ENCODE peak calls at places on chromosome 5, in four cellular contexts. H is WERI-Rb-1, Z is endodermal cell, P is AG04450. B is an unnamed sample.

GRCh38 chr5:154242964-154243376 is 52.4 kb downstream of the GALNT10 start:
- DNase-seq in P (no peak), Z (no peak), H (no peak), B (no peak)

GRCh38 chr5:122919969-122920368 is 74.6 kb downstream of the SNX24 start:
- DNase-seq in P (no peak), Z (no peak), H (no peak), B (no peak)

GRCh38 chr5:166624573-166624972 is 1666.9 kb upstream of the WWC1 start:
- DNase-seq in H (no peak), P (no peak), Z (no peak), B (no peak)

GRCh38 chr5:123610665-123611406 is 98.9 kb downstream of the CSNK1G3 start:
- DNase-seq in P (peak), H (no peak), Z (no peak), B (peak)

GRCh38 chr5:134174841-134175839 is 1.6 kb downstream of the SKP1 start:
- DNase-seq in P (no peak), H (no peak), Z (no peak), B (no peak)

GRCh38 chr5:78953092-78953800 is 31.9 kb downstream of the ARSB start:
- DNase-seq in Z (no peak), P (no peak), H (no peak), B (no peak)

GRCh38 chr5:176784218-176785165 is 25.9 kb upstream of the UNC5A start:
- DNase-seq in Z (peak), P (peak), H (peak), B (no peak)

GRCh38 chr5:151095341-151096000 is 14.6 kb upstream of the TNIP1 start:
- DNase-seq in P (no peak), Z (peak), H (peak), B (no peak)

GRCh38 chr5:31027726-31028125 is 165.8 kb upstream of the CDH6 start:
- DNase-seq in H (no peak), Z (no peak), P (no peak), B (no peak)

GRCh38 chr5:72600401-72600981 is 93.3 kb upstream of the ZNF366 start:
- DNase-seq in Z (no peak), P (peak), H (no peak), B (no peak)

GRCh38 chr5:125476888-125477585 is 730.6 kb upstream of the ZNF608 start:
- DNase-seq in Z (no peak), H (no peak), P (no peak), B (no peak)

GRCh38 chr5:164336906-164337305 is 831.5 kb downstream of the MAT2B start:
- DNase-seq in P (no peak), H (no peak), Z (no peak), B (no peak)

GRCh38 chr5:74552101-74552500 is 88.4 kb downstream of the ENC1 start:
- DNase-seq in P (no peak), H (no peak), Z (no peak), B (no peak)

GRCh38 chr5:111079846-111080245 is 8.3 kb downstream of the TSLP start:
- DNase-seq in H (no peak), Z (no peak), P (no peak), B (no peak)

GRCh38 chr5:144202072-144202471 is 31.4 kb downstream of the KCTD16 start:
- DNase-seq in P (no peak), H (no peak), Z (no peak), B (no peak)

GRCh38 chr5:25160851-25161348 is 516.1 kb upstream of the CDH10 start:
- DNase-seq in H (no peak), Z (no peak), P (no peak), B (no peak)

GRCh38 chr5:78533356-78533755 is 115.2 kb downstream of the LHFPL2 start:
- DNase-seq in Z (no peak), H (no peak), P (no peak), B (no peak)

GRCh38 chr5:132655821-132656773 is 1.9 kb upstream of the IL13 start:
- DNase-seq in H (peak), Z (peak), P (no peak), B (peak)

GRCh38 chr5:173328896-173329369 is 719 bp upstream of the STC2 start:
- DNase-seq in Z (peak), P (no peak), H (peak), B (no peak)

GRCh38 chr5:32083981-32084430 is 90.1 kb downstream of the GOLPH3 start:
- DNase-seq in P (no peak), H (no peak), Z (no peak), B (no peak)

GRCh38 chr5:176533894-176534611 is 3.1 kb downstream of the RNF44 start:
- DNase-seq in P (no peak), Z (peak), H (no peak), B (no peak)

GRCh38 chr5:68465934-68466551 is 250.5 kb downstream of the PIK3R1 start:
- DNase-seq in P (no peak), Z (no peak), H (no peak), B (no peak)

GRCh38 chr5:68644971-68645370 is 429.4 kb downstream of the PIK3R1 start:
- DNase-seq in H (no peak), P (no peak), Z (no peak), B (no peak)

GRCh38 chr5:170861855-170862766 is at the start of gene RANBP17:
- DNase-seq in Z (peak), H (peak), P (no peak), B (peak)

GRCh38 chr5:132526290-132526973 is 16.9 kb downstream of the IL5 start:
- DNase-seq in H (peak), P (no peak), Z (peak), B (peak)

GRCh38 chr5:67031689-67032088 is 164.9 kb downstream of the CD180 start:
- DNase-seq in P (no peak), Z (no peak), H (no peak), B (no peak)

GRCh38 chr5:124599048-124599973 is 147.1 kb downstream of the ZNF608 start:
- DNase-seq in P (no peak), Z (no peak), H (no peak), B (peak)

GRCh38 chr5:14168139-14168792 is 25.1 kb downstream of the TRIO start:
- DNase-seq in Z (no peak), P (no peak), H (no peak), B (no peak)

GRCh38 chr5:171418982-171419662 is at the start of gene FGF18:
- DNase-seq in H (peak), P (no peak), Z (peak), B (peak)

GRCh38 chr5:177133119-177133844 is at the start of gene NSD1:
- DNase-seq in P (no peak), H (peak), Z (peak), B (peak)

GRCh38 chr5:93378073-93378472 is 202.9 kb downstream of the NR2F1-AS1 start:
- DNase-seq in P (peak), H (no peak), Z (no peak), B (no peak)

GRCh38 chr5:78526049-78526525 is 122.5 kb downstream of the LHFPL2 start:
- DNase-seq in P (no peak), H (no peak), Z (no peak), B (no peak)

DNA sequence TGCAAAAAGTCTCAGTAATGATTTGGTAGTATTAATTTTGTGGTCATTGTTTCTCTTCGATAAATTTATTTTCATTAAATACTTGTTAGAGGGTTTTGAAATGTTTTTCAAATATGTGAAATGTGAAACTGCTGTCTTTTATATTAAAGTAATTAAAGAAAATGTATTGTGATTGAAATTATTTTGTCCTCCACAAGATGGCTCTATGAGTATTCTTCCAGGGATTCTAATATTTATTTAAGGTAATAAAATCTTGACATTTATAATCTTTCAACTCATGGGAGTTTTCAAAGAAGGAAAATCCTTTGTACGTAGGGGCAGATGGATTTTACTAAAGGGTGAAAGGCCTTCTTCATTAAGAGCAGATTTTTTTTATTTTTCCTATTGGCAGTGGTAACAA is 19.3 kb downstream of the ISOC1 start:
- DNase-seq in P (no peak), H (no peak), Z (no peak), B (no peak)
- TF ChIP-seq CTCF in P (no peak), H (no peak), Z (peak), B (no peak)

GRCh38 chr5:136216230-136216629 is 23.3 kb upstream of the SMIM32 start:
- DNase-seq in P (no peak), Z (no peak), H (no peak), B (no peak)
- TF ChIP-seq CTCF in P (no peak), Z (peak), H (no peak), B (no peak)

DNA sequence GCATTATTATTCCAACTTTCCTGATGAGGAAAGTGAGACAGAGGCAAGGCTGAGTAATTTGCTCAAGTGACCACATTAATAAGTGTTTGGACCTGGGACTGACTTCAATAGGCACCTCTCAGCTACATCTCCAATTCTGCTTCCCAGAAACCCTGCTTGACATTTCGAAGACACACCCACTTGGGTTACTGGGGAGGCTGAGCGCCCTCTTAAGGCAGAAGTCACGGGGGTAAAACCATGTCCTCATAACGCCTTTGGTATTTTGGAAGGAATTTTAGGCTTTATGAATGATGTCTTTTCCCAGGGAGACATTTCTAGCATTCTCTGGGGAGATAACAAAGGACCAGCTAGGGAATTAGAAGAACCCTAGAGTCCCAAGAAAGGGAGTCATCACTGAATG is 53.3 kb downstream of the TRPC7 start:
- DNase-seq in P (no peak), Z (no peak), H (no peak), B (no peak)
- TF ChIP-seq CTCF in P (no peak), Z (peak), H (no peak), B (no peak)

GRCh38 chr5:98750693-98751092 is 22.8 kb upstream of the RGMB start:
- DNase-seq in P (no peak), H (no peak), Z (peak), B (no peak)
- TF ChIP-seq CTCF in P (peak), H (peak), Z (peak), B (peak)

GRCh38 chr5:84430863-84431663 is 46.4 kb upstream of the EDIL3 start:
- DNase-seq in H (no peak), P (no peak), Z (no peak), B (peak)

GRCh38 chr5:84433461-84433860 is 48.8 kb upstream of the EDIL3 start:
- DNase-seq in H (no peak), Z (no peak), P (no peak), B (no peak)

GRCh38 chr5:84425365-84425764 is 40.7 kb upstream of the EDIL3 start:
- DNase-seq in P (no peak), H (no peak), Z (no peak), B (no peak)

GRCh38 chr5:84430079-84430478 is 45.4 kb upstream of the EDIL3 start:
- DNase-seq in H (no peak), P (no peak), Z (no peak), B (no peak)
- TF ChIP-seq CTCF in H (no peak), P (no peak), Z (no peak), B (no peak)

DNA sequence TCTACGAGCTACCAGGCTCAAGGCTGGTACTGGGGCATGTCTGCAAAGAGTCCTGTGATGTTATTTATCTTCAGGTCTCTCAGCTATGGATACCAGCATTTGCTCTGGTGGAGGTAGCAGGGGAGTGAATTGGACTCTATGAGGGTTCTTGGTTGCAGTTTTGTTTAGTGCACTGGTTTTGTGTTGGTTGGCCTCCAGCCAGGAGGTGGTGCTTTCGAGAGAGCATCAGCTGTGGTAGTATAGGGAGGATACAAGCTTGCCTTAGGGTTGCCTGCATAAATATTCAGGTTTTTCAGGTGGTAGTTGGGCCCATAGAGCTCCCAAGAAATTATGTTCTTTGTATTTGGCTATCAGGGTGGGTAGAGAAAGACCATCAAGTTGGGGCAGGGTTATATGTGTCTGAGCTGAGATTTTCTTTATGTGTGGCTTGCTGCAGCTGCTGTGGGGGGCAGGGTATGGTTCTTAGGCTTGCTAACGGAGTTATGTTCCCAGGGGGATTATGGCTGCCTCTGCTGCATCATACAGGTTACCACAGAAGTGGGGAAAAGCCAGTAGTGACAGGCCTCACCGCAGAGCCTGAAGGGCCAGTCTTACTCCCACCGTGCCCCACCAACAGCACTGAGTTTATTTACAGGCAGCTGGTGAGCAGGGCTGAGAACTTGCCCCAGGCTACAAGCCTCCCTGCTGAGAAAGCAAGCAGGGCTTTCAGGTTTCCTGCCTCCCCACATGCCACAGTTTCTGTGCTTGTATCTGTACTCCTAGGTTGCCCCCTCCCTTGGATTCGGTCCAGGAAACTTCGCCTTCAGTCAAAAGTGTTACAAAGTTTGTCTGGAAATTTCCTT is 9.8 kb upstream of the RIOK2 start:
- DNase-seq in Z (peak), P (no peak), H (peak), B (peak)
- TF ChIP-seq CTCF in Z (no peak), P (no peak), H (no peak), B (no peak)

GRCh38 chr5:131163315-131164119 is 1.5 kb downstream of the HINT1 start:
- DNase-seq in H (no peak), P (no peak), Z (no peak), B (no peak)

GRCh38 chr5:131169810-131170539 is 769 bp upstream of the LYRM7 start:
- DNase-seq in P (no peak), Z (no peak), H (no peak), B (no peak)

GRCh38 chr5:131167615-131168014 is 2.6 kb upstream of the HINT1 start:
- DNase-seq in P (no peak), H (no peak), Z (no peak), B (no peak)

GRCh38 chr5:131164161-131164930 is 710 bp downstream of the HINT1 start:
- DNase-seq in P (peak), H (peak), Z (peak), B (peak)

DNA sequence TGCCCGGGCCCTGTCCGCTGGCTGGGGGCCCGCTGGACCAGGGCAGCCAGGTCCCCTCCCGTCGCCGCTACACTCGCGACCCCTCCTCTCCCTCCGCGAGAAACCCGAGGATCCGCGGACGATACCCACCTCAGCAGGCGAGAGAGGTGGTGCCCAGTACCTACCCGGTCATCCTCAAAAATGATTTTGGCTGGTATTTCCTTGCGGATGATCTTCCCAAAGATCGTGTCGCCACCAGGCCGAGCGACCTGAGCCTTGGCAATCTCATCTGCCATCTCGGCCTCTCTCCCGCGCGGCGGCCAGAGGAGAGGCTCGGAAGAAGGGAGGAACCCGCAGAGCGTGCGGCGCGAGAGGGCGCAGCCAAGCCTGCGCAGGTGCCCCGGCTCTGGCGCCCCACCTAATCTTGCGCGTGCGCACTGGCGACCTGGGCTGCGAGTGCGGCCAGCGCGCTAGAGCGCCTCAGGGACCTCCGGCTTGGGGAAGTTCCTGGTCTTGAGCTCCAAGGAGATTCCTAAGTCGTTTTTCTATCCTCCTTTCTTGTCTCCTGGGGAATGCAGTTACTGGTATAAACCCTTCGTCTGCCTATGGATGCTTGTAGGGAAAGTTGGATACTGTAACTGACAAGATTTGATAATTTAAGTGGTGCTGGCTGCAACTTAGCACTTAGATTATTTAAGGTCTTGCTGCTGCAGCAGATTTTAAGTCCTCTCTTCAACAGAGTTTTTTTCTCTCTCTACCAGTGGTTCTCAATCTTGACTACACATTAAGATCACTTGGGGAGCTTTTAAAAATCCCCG is at the start of gene HINT1:
- DNase-seq in P (peak), H (peak), Z (peak), B (peak)
- TF ChIP-seq CTCF in P (peak), H (peak), Z (no peak), B (peak)

DNA sequence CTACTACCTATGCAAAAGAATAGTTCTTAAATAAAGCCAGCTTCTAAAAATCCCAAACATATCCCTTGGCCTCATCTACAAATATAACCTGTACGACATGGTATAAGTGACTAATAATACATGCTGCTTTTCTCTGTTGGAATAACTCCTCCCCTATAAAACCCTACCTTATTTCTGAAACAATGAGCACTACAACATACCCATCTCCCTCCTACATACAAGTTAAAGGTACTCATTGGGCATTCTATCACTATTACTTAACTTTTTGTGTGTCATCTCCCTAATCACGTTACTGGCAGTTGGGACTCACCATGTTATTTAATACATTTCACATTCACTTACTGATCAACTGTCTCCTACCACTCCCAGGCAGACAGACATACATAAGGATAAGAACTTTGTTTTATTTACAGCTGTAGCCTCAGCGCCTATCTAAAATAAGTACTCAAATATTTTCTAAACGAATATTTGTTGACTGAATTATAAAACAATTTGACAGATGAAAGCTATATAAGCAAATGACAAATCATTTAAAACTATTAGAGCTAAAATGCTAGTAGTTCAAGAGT is 4.1 kb downstream of the CLK4 start:
- DNase-seq in H (no peak), Z (no peak), P (no peak), B (no peak)
- TF ChIP-seq CTCF in H (no peak), Z (no peak), P (no peak), B (no peak)

DNA sequence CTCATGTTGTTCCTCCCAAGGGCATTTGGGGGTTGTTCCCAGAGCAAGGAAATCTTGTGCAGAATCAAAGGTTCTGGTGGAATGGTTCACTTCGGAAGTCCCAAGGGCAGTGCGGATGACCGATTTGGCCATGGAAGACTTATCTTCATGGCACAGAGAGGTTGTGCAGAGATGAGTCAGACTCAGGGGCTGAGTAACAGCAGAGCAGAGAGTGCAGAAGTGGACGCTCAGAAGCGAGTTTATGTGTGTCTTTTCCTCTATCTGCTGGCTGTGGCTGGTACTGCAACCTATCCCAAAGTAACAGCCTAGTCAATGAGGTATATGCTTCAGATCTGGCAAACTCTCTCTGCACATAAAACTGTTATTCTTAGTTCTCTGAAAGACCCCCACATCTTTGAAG is 118.1 kb downstream of the DPYSL3 start:
- DNase-seq in P (peak), H (peak), Z (peak), B (peak)
- TF ChIP-seq CTCF in P (peak), H (peak), Z (peak), B (peak)